ENCODE peak calls at places on chromosome 20, in seven cellular contexts. M is CD8-positive, alpha-beta memory T cell; I is astrocyte; G is CD8-positive, alpha-beta T cell; Y is adipocyte; J is HL-60; X is uterus. S is an unnamed sample.

GRCh38 chr20:38894091-38894847 is 31.9 kb upstream of the FAM83D start:
- DNase-seq in M (no peak), I (no peak), G (no peak), Y (no peak), J (no peak), X (no peak), S (no peak)

GRCh38 chr20:58669287-58670006 is 18.4 kb downstream of the STX16 start:
- DNase-seq in M (no peak), I (no peak), G (no peak), Y (no peak), J (no peak), X (no peak), S (no peak)

GRCh38 chr20:32036716-32037355 is 15.2 kb upstream of the HCK start:
- DNase-seq in M (no peak), I (no peak), G (no peak), Y (peak; percentile 70), J (no peak), X (no peak), S (no peak)

GRCh38 chr20:39298116-39298515 is 336.0 kb downstream of the DHX35 start:
- DNase-seq in M (no peak), I (no peak), G (no peak), Y (no peak), J (no peak), X (no peak), S (no peak)

GRCh38 chr20:19129306-19129705 is 83.1 kb upstream of the SLC24A3 start:
- DNase-seq in M (no peak), I (no peak), G (no peak), Y (no peak), J (no peak), X (no peak), S (no peak)

GRCh38 chr20:48476854-48477253 is 350.9 kb downstream of the PREX1 start:
- DNase-seq in M (no peak), I (no peak), G (no peak), Y (no peak), J (no peak), X (no peak), S (no peak)

GRCh38 chr20:12112089-12112474 is 194.4 kb downstream of the BTBD3 start:
- DNase-seq in M (no peak), I (no peak), G (no peak), Y (no peak), J (no peak), X (no peak), S (no peak)

GRCh38 chr20:23047738-23048214 is 1.7 kb downstream of the THBD start:
- DNase-seq in M (no peak), I (no peak), G (no peak), Y (no peak), J (no peak), X (no peak), S (no peak)

GRCh38 chr20:53794529-53795115 is 201.0 kb upstream of the ZNF217 start:
- DNase-seq in M (no peak), I (peak; percentile 70), G (no peak), Y (no peak), J (no peak), X (no peak), S (no peak)

GRCh38 chr20:64171211-64171610 is 7.0 kb downstream of the MYT1 start:
- DNase-seq in M (no peak), I (no peak), G (no peak), Y (no peak), J (no peak), X (no peak), S (no peak)
- H3K27me3 ChIP-seq in M (peaks cover 8% of the 10 kb centered on the region), I (peaks cover 11% of the 10 kb centered on the region), G (no peaks in the 10 kb centered on the region), Y (peaks cover 48% of the 10 kb centered on the region), J (peaks cover 2% of the 10 kb centered on the region), X (no peaks in the 10 kb centered on the region), S (no peaks in the 10 kb centered on the region)

GRCh38 chr20:46246527-46246926 is 61.8 kb downstream of the CDH22 start:
- DNase-seq in M (no peak), I (no peak), G (no peak), Y (no peak), J (no peak), X (no peak), S (no peak)

GRCh38 chr20:46240881-46241280 is 67.4 kb downstream of the CDH22 start:
- DNase-seq in M (no peak), I (no peak), G (no peak), Y (no peak), J (no peak), X (no peak), S (no peak)

GRCh38 chr20:46242390-46242789 is 65.9 kb downstream of the CDH22 start:
- DNase-seq in M (no peak), I (no peak), G (no peak), Y (no peak), J (no peak), X (no peak), S (no peak)

GRCh38 chr20:46240065-46240464 is 68.2 kb downstream of the CDH22 start:
- DNase-seq in M (no peak), I (no peak), G (no peak), Y (no peak), J (no peak), X (no peak), S (no peak)

DNA sequence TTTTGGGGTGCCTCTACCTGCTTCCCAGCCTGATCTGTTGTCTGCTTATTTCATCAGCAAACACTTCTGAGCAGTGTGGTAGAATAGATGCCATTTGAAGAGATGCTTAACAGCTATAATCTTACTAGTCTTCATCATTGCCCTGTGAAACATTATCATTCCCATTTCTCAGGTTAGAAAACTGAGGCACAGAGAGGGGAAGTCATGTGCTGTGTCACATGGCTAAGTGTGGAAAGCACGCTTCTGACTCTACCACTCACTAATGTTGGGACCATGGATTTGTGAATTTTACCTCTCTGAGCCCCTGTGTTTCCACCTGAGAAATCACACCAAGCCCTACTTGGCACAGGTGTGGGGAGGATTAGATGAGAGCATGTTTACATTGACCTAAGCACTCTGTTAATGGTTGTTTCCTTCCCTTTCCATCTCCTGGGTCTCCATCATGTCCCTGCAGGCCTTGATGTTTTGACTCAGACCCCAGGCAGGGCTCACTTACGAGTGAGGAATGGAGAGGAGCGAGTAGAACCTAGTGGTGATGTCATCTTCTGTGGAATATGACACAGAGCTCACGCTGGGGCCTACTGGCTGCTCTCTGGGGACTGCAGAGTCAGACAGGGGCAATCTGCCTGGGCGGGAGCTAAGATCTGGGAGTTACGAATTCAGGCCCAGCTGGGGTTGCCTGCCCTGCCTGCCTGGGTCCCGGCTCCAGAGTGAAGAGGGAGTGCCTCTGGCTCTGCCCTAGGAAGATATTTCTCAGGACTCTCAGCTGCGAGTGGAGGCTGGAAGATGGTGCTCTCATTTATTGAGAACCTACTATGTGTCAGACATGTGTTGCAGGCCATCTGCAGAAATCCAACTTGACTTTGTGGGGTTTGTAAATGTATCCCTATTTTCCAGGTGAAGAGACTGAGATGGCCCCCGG is 64.3 kb downstream of the CDH22 start:
- DNase-seq in M (no peak), I (no peak), G (no peak), Y (no peak), J (no peak), X (no peak), S (no peak)
- H3K27me3 ChIP-seq in M (peaks cover 5% of the 10 kb centered on the region), I (peaks cover 36% of the 10 kb centered on the region), G (peaks cover 5% of the 10 kb centered on the region), Y (peaks cover 44% of the 10 kb centered on the region), J (peaks cover 19% of the 10 kb centered on the region), X (no peaks in the 10 kb centered on the region), S (no peaks in the 10 kb centered on the region)

DNA sequence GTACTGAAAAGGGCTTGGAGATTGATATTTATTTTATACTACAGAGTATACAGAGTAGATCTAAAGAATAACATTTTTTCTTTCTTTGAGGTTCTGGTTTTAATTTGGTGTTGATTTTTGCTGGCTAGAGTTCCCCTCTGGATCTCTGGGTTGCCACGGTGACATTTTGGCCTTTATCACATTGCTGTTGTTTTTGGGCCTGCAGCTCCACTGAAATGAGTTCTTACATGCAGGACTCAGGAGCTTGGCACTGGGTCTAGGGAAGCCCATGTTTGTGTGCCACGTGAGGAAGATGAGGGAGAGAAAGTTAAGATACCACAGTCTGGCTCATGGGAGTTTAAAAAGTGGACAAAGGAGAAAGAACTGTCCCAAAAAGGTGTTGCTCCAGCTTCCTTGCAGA is 7.4 kb upstream of the TFAP2C start:
- DNase-seq in M (no peak), I (no peak), G (no peak), Y (peak; percentile 40), J (no peak), X (no peak), S (no peak)
- H3K27me3 ChIP-seq in M (peaks cover 4% of the 10 kb centered on the region), I (peaks cover 26% of the 10 kb centered on the region), G (no peaks in the 10 kb centered on the region), Y (peaks cover 25% of the 10 kb centered on the region), J (peaks cover 27% of the 10 kb centered on the region), X (no peaks in the 10 kb centered on the region), S (peaks cover 15% of the 10 kb centered on the region)

DNA sequence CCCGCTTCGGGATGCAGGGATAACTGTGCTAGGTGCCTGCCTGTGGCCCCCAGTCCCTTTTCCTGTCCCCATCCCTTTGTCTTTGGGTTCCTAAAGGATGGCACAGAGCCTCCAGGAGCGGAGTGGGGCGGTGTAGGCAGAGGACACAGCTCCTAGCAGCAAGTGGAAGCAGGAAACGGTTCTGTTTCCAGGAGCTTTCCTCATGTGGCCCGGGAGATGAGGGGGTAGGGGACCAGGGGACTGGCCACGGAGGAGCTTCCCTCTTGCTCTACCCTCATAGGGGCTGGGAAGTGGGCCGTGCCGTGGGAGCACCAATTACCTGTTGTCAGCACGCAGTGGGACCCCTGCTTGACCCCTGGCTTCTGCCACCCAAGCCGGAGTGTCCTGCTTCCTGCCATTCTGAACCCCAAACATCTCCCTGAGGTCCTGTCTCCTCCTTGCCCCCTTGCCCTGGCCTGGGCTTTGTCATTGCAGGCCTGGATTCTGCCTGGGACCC is 76.9 kb downstream of the SRC start:
- DNase-seq in M (no peak), I (no peak), G (no peak), Y (no peak), J (no peak), X (no peak), S (no peak)
- H3K27me3 ChIP-seq in M (peaks cover 12% of the 10 kb centered on the region), I (peaks cover 56% of the 10 kb centered on the region), G (no peaks in the 10 kb centered on the region), Y (peaks cover 78% of the 10 kb centered on the region), J (peaks cover 28% of the 10 kb centered on the region), X (no peaks in the 10 kb centered on the region), S (no peaks in the 10 kb centered on the region)

S was measured in iPS DF 6.9.